ENCODE peak calls at places on chromosomes 1 and 21, in six cellular contexts. O is HEK293T, D is non-pigmented ciliary epithelial cell, V is Daoy, N is cardiac muscle cell, T is glutamatergic neuron. Q is an unnamed sample.

GRCh38 chr1:243705585-243705984 is 144.5 kb downstream of the AKT3 start:
- DNase-seq in N (no peak), T (no peak), D (no peak), V (no peak), O (no peak), Q (no peak)

GRCh38 chr1:106954830-106955229 is 101.6 kb upstream of the PRMT6 start:
- DNase-seq in T (no peak), D (no peak), V (no peak), N (no peak), O (no peak), Q (no peak)

GRCh38 chr1:32761253-32761877 is 55.8 kb downstream of the YARS1 start:
- DNase-seq in T (no peak), D (peak; percentile 55), V (peak; percentile 84), O (no peak), N (no peak), Q (no peak)

GRCh38 chr1:31694910-31695300 is 8.9 kb downstream of the COL16A1 start:
- DNase-seq in N (no peak), V (no peak), T (no peak), O (no peak), D (no peak), Q (no peak)

GRCh38 chr21:37338671-37339526 is 27.7 kb upstream of the DYRK1A start:
- DNase-seq in T (no peak), O (peak; percentile 66), D (peak; percentile 86), N (peak; percentile 85), V (peak; percentile 95), Q (peak; percentile 10)

GRCh38 chr1:201302168-201302896 is 19.0 kb downstream of the PKP1 start:
- DNase-seq in N (no peak), O (no peak), V (peak; percentile 56), D (no peak), T (no peak), Q (no peak)

GRCh38 chr1:65458730-65459396 is 38.4 kb downstream of the LEPR start:
- DNase-seq in N (no peak), T (no peak), O (no peak), V (no peak), D (no peak), Q (no peak)

GRCh38 chr1:174676856-174677255 is 229.1 kb downstream of the GPR52 start:
- DNase-seq in V (no peak), N (no peak), O (no peak), T (no peak), D (no peak), Q (no peak)

GRCh38 chr1:224226849-224227502 is 43.9 kb downstream of the DEGS1 start:
- DNase-seq in D (no peak), T (no peak), V (no peak), O (no peak), N (no peak), Q (no peak)

GRCh38 chr1:5765465-5765864 is 226.8 kb downstream of the NPHP4 start:
- DNase-seq in T (no peak), V (no peak), N (no peak), O (no peak), D (no peak), Q (no peak)

GRCh38 chr1:200211157-200211556 is 183.6 kb downstream of the NR5A2 start:
- DNase-seq in O (no peak), N (no peak), D (peak; percentile 52), T (no peak), V (peak; percentile 43), Q (no peak)

GRCh38 chr1:203289281-203289981 is 15.9 kb upstream of the BTG2 start:
- DNase-seq in O (no peak), D (no peak), T (no peak), V (peak; percentile 59), N (no peak), Q (no peak)

GRCh38 chr1:201713093-201713810 is 115.7 kb upstream of the IPO9 start:
- DNase-seq in N (peak; percentile 65), T (peak; percentile 48), O (peak; percentile 63), D (peak; percentile 98), V (peak; percentile 99), Q (no peak)

GRCh38 chr1:157195521-157196244 is 57.5 kb upstream of the ETV3 start:
- DNase-seq in O (no peak), T (no peak), N (no peak), V (no peak), D (no peak), Q (no peak)

GRCh38 chr1:167820684-167821355 is 93.1 kb downstream of the ADCY10 start:
- DNase-seq in D (no peak), O (no peak), N (no peak), T (no peak), V (peak; percentile 46), Q (no peak)

GRCh38 chr1:221392453-221392852 is 349.4 kb downstream of the DUSP10 start:
- DNase-seq in V (peak; percentile 9), N (no peak), T (no peak), O (no peak), D (no peak), Q (no peak)

GRCh38 chr1:13228343-13228781 is 2.4 kb upstream of the PRAMEF18 start:
- DNase-seq in V (peak; percentile 11), T (no peak), N (no peak), D (no peak), O (peak; percentile 22), Q (no peak)

GRCh38 chr1:160416369-160416768 is 16.0 kb downstream of the VANGL2 start:
- DNase-seq in N (peak; percentile 61), D (no peak), O (peak; percentile 52), T (no peak), V (peak; percentile 50), Q (no peak)

GRCh38 chr1:94299627-94300552 is 62.5 kb upstream of the ARHGAP29 start:
- DNase-seq in T (no peak), N (no peak), D (no peak), O (no peak), V (peak; percentile 93), Q (no peak)

GRCh38 chr1:87362834-87363426 is 34.2 kb downstream of the LMO4 start:
- DNase-seq in T (no peak), D (no peak), V (no peak), O (no peak), N (no peak), Q (no peak)

GRCh38 chr1:59015708-59016107 is 231.9 kb upstream of the JUN start:
- DNase-seq in D (no peak), O (no peak), T (no peak), V (peak; percentile 86), N (no peak), Q (no peak)

GRCh38 chr1:19122668-19123067 is 87.4 kb downstream of the UBR4 start:
- DNase-seq in T (no peak), D (no peak), O (no peak), N (no peak), V (peak; percentile 44), Q (no peak)

GRCh38 chr1:17498214-17498613 is 41.3 kb upstream of the ARHGEF10L start:
- DNase-seq in T (no peak), N (no peak), O (no peak), V (no peak), D (no peak), Q (no peak)

GRCh38 chr1:79599257-79599656 is 592.7 kb upstream of the ADGRL4 start:
- DNase-seq in D (no peak), N (no peak), O (no peak), T (no peak), V (no peak), Q (no peak)

GRCh38 chr1:25991937-25992688 is 5.8 kb downstream of the PAFAH2 start:
- DNase-seq in N (no peak), T (no peak), V (no peak), O (no peak), D (no peak), Q (no peak)

GRCh38 chr1:197173571-197174482 is 27.4 kb upstream of the ASPM start:
- DNase-seq in V (no peak), N (no peak), T (no peak), O (no peak), D (peak; percentile 53), Q (no peak)

GRCh38 chr1:116711061-116711582 is 43.1 kb upstream of the CD2 start:
- DNase-seq in O (no peak), N (peak; percentile 49), V (peak; percentile 76), T (no peak), D (no peak), Q (peak; percentile 26)

GRCh38 chr1:205270271-205270670 is 42.5 kb downstream of the TMCC2 start:
- DNase-seq in V (no peak), D (no peak), T (no peak), O (no peak), N (no peak), Q (no peak)

GRCh38 chr1:167233373-167233772 is 12.7 kb downstream of the POU2F1 start:
- DNase-seq in N (no peak), D (no peak), T (no peak), O (no peak), V (no peak), Q (no peak)

GRCh38 chr1:152487871-152488270 is 22.7 kb upstream of the LCE5A start:
- DNase-seq in D (no peak), O (no peak), V (no peak), N (no peak), T (no peak), Q (no peak)

GRCh38 chr21:34126269-34126668 is 52.9 kb downstream of the MRPS6 start:
- DNase-seq in O (no peak), V (peak; percentile 12), N (peak; percentile 35), T (no peak), D (no peak), Q (no peak)

GRCh38 chr1:232149302-232150201 is 480.4 kb downstream of the SIPA1L2 start:
- DNase-seq in O (no peak), D (no peak), V (peak; percentile 64), T (no peak), N (no peak), Q (no peak)